ENCODE peak calls at places on chromosome 14, in seven cellular contexts. O, N, Y, I, Q, Z and X are unnamed samples.
A peak's percentile ranks its signal among the peaks of the same experiment; 100 is the strongest.

GRCh38 chr14:77646907-77647306 is 30.5 kb upstream of the SPTLC2 start:
- DNase-seq in O (no peak), N (no peak), Y (no peak), I (no peak), Q (no peak), Z (no peak), X (no peak)

GRCh38 chr14:30990766-30991165 is 34.7 kb upstream of the AP4S1 start:
- DNase-seq in O (no peak), N (no peak), Y (no peak), I (no peak), Q (no peak), Z (no peak), X (no peak)

GRCh38 chr14:100428727-100429126 is 105.6 kb downstream of the SLC25A47 start:
- DNase-seq in O (no peak), N (peak; percentile 75), Y (no peak), I (no peak), Q (no peak), Z (no peak), X (no peak)

GRCh38 chr14:93997933-93998870 is 1.1 kb downstream of the CCDC197 start:
- DNase-seq in O (no peak), N (no peak), Y (no peak), I (no peak), Q (no peak), Z (no peak), X (no peak)

GRCh38 chr14:66216763-66217162 is 269.4 kb upstream of the CCDC196 start:
- DNase-seq in O (no peak), N (no peak), Y (no peak), I (no peak), Q (no peak), Z (no peak), X (no peak)

GRCh38 chr14:57657487-57657886 is 163.8 kb upstream of the CCDC198 start:
- DNase-seq in O (no peak), N (no peak), Y (no peak), I (no peak), Q (no peak), Z (peak; percentile 28), X (no peak)

GRCh38 chr14:89308232-89308959 is 108.6 kb downstream of the FOXN3 start:
- DNase-seq in O (no peak), N (no peak), Y (no peak), I (no peak), Q (no peak), Z (no peak), X (no peak)

GRCh38 chr14:22479781-22480464 is 109.1 kb downstream of the DAD1 start:
- DNase-seq in O (no peak), N (no peak), Y (no peak), I (no peak), Q (no peak), Z (no peak), X (no peak)

GRCh38 chr14:51395361-51395849 is 155.4 kb downstream of the TMX1 start:
- DNase-seq in O (no peak), N (peak; percentile 79), Y (no peak), I (peak; percentile 86), Q (no peak), Z (peak; percentile 99), X (peak; percentile 100)

GRCh38 chr14:69298131-69299071 is 38.4 kb downstream of the GALNT16 start:
- DNase-seq in O (no peak), N (no peak), Y (no peak), I (no peak), Q (no peak), Z (no peak), X (no peak)

GRCh38 chr14:33186656-33187055 is 248.0 kb downstream of the NPAS3 start:
- DNase-seq in O (no peak), N (no peak), Y (no peak), I (no peak), Q (no peak), Z (no peak), X (no peak)

GRCh38 chr14:54813081-54813480 is 89.5 kb downstream of the GCH1 start:
- DNase-seq in O (no peak), N (no peak), Y (no peak), I (no peak), Q (no peak), Z (peak; percentile 69), X (no peak)

GRCh38 chr14:23640524-23641141 is 4.5 kb downstream of the DHRS2 start:
- DNase-seq in O (no peak), N (peak; percentile 51), Y (no peak), I (no peak), Q (no peak), Z (no peak), X (peak; percentile 99)

GRCh38 chr14:102568115-102568614 is 24.3 kb upstream of the RCOR1 start:
- DNase-seq in O (no peak), N (no peak), Y (no peak), I (no peak), Q (no peak), Z (peak; percentile 77), X (no peak)

GRCh38 chr14:78836777-78837176 is 666.6 kb downstream of the NRXN3 start:
- DNase-seq in O (no peak), N (peak; percentile 51), Y (peak; percentile 29), I (peak; percentile 42), Q (no peak), Z (peak; percentile 46), X (peak; percentile 79)

GRCh38 chr14:52253503-52253902 is 14.0 kb upstream of the PTGDR start:
- DNase-seq in O (no peak), N (no peak), Y (no peak), I (no peak), Q (no peak), Z (no peak), X (no peak)

GRCh38 chr14:59576332-59577294 is at the start of gene CCDC175:
- DNase-seq in O (peak; percentile 70), N (peak; percentile 71), Y (peak; percentile 77), I (no peak), Q (peak; percentile 53), Z (peak; percentile 42), X (peak; percentile 86)

GRCh38 chr14:100755649-100756048 is 29.0 kb downstream of the DLK1 start:
- DNase-seq in O (no peak), N (no peak), Y (no peak), I (no peak), Q (no peak), Z (peak; percentile 69), X (no peak)

GRCh38 chr14:77139540-77140342 is 1.9 kb downstream of the ZDHHC22 start:
- DNase-seq in O (no peak), N (no peak), Y (no peak), I (no peak), Q (no peak), Z (no peak), X (no peak)

GRCh38 chr14:60981626-60982455 is 796 bp downstream of the SLC38A6 start:
- DNase-seq in O (no peak), N (peak; percentile 74), Y (no peak), I (peak; percentile 79), Q (no peak), Z (peak; percentile 60), X (no peak)

GRCh38 chr14:68965261-68965761 is 13.8 kb downstream of the ACTN1 start:
- DNase-seq in O (no peak), N (no peak), Y (no peak), I (no peak), Q (no peak), Z (no peak), X (no peak)

GRCh38 chr14:74763803-74764531 is 851 bp downstream of the YLPM1 start:
- DNase-seq in O (no peak), N (peak; percentile 14), Y (no peak), I (no peak), Q (no peak), Z (peak; percentile 65), X (no peak)

GRCh38 chr14:53943751-53944083 is 12.9 kb downstream of the BMP4 start:
- DNase-seq in O (no peak), N (no peak), Y (no peak), I (no peak), Q (no peak), Z (peak; percentile 18), X (no peak)

GRCh38 chr14:34628681-34629135 is 1.2 kb downstream of the SNX6 start:
- DNase-seq in O (peak; percentile 12), N (no peak), Y (no peak), I (no peak), Q (no peak), Z (no peak), X (no peak)

GRCh38 chr14:55697358-55697985 is 117.5 kb downstream of the KTN1 start:
- DNase-seq in O (no peak), N (no peak), Y (no peak), I (no peak), Q (no peak), Z (no peak), X (no peak)

GRCh38 chr14:34301107-34301734 is 160.8 kb downstream of the SPTSSA start:
- DNase-seq in O (no peak), N (peak; percentile 38), Y (peak; percentile 1), I (no peak), Q (no peak), Z (peak; percentile 52), X (no peak)

GRCh38 chr14:100221419-100222218 is 17.3 kb upstream of the YY1 start:
- DNase-seq in O (peak; percentile 53), N (peak; percentile 66), Y (no peak), I (no peak), Q (peak; percentile 41), Z (no peak), X (no peak)

GRCh38 chr14:63276016-63276415 is 42.7 kb downstream of the GPHB5 start:
- DNase-seq in O (no peak), N (no peak), Y (no peak), I (no peak), Q (no peak), Z (no peak), X (no peak)

GRCh38 chr14:22558221-22558913 is 30.7 kb downstream of the DAD1 start:
- DNase-seq in O (peak; percentile 69), N (no peak), Y (no peak), I (no peak), Q (no peak), Z (no peak), X (no peak)

GRCh38 chr14:20460458-20461229 is 590 bp downstream of the PIP4P1 start:
- DNase-seq in O (no peak), N (no peak), Y (peak; percentile 51), I (no peak), Q (peak; percentile 27), Z (peak; percentile 21), X (no peak)

GRCh38 chr14:93266127-93266526 is 59.1 kb downstream of the UBR7 start:
- DNase-seq in O (no peak), N (no peak), Y (no peak), I (no peak), Q (no peak), Z (no peak), X (no peak)

GRCh38 chr14:69648480-69649414 is 37.4 kb downstream of the SUSD6 start:
- DNase-seq in O (no peak), N (peak; percentile 65), Y (no peak), I (no peak), Q (no peak), Z (no peak), X (no peak)

GRCh38 chr14:72975776-72976175 is 49.5 kb downstream of the DCAF4 start:
- DNase-seq in O (no peak), N (peak; percentile 10), Y (no peak), I (no peak), Q (no peak), Z (no peak), X (no peak)